ENCODE peak calls at places on chromosomes 13 and 19, in ten cellular contexts. T is omental fat pad, G is endothelial cell, H is esophagus squamous epithelium, Y is tibial artery, F is HCT116, E is OCI-LY7, B is ovary, Z is HFFc6, D is osteocyte. S is an unnamed sample.

GRCh38 chr19:16326401-16327130 is 1.9 kb downstream of the KLF2 start:
- DNase-seq in F (no peak), T (no peak), H (no peak), D (no peak), Z (no peak), Y (no peak), B (peak; percentile 56), E (peak; percentile 57), G (no peak), S (no peak)

GRCh38 chr13:29978211-29978610 is 127.8 kb upstream of the UBL3 start:
- DNase-seq in T (no peak), F (no peak), E (no peak), D (no peak), B (no peak), G (no peak), H (no peak), Y (no peak), Z (no peak), S (no peak)

GRCh38 chr19:39677931-39678889 is 22.5 kb downstream of the LGALS16 start:
- DNase-seq in H (no peak), B (no peak), Y (no peak), E (no peak), D (no peak), F (no peak), G (no peak), T (no peak), Z (no peak), S (no peak)

GRCh38 chr13:76500894-76501293 is 385.3 kb downstream of the KCTD12 start:
- DNase-seq in Y (no peak), B (no peak), Z (no peak), E (no peak), H (no peak), D (no peak), G (no peak), T (no peak), F (no peak), S (no peak)

GRCh38 chr13:42545842-42546241 is 28.1 kb upstream of the TNFSF11 start:
- DNase-seq in B (no peak), Y (no peak), T (no peak), H (no peak), Z (no peak), G (no peak), E (no peak), F (no peak), D (no peak), S (no peak)

GRCh38 chr19:28472843-28473242 is 740.1 kb downstream of the UQCRFS1 start:
- DNase-seq in D (no peak), B (no peak), Z (no peak), T (no peak), F (no peak), H (no peak), Y (peak; percentile 44), G (no peak), E (no peak), S (no peak)

GRCh38 chr13:77918391-77919261 is at the start of gene EDNRB:
- DNase-seq in Y (peak; percentile 31), H (no peak), T (no peak), B (peak; percentile 19), E (no peak), G (peak; percentile 43), F (no peak), D (no peak), Z (no peak), S (no peak)

GRCh38 chr13:48000559-48001126 is 430 bp downstream of the SUCLA2 start:
- DNase-seq in F (no peak), G (no peak), H (no peak), T (no peak), Z (no peak), Y (peak; percentile 24), D (peak; percentile 85), B (no peak), E (peak; percentile 18), S (no peak)

GRCh38 chr13:28568286-28568685 is 73.4 kb upstream of the FLT1 start:
- DNase-seq in T (no peak), Y (peak; percentile 34), H (no peak), F (no peak), E (no peak), Z (no peak), G (no peak), D (no peak), B (peak; percentile 27), S (no peak)

GRCh38 chr19:30228726-30229523 is 143.3 kb upstream of the ZNF536 start:
- DNase-seq in G (peak; percentile 43), Z (no peak), T (no peak), F (no peak), B (no peak), H (no peak), Y (no peak), E (no peak), D (no peak), S (no peak)

GRCh38 chr19:30226464-30227070 is 145.6 kb upstream of the ZNF536 start:
- DNase-seq in Y (no peak), D (no peak), G (no peak), Z (no peak), H (no peak), E (no peak), T (no peak), F (no peak), B (no peak), S (no peak)

GRCh38 chr19:30228113-30228725 is 144.0 kb upstream of the ZNF536 start:
- DNase-seq in G (no peak), D (no peak), F (no peak), H (no peak), Y (no peak), B (no peak), Z (no peak), T (no peak), E (no peak), S (no peak)

GRCh38 chr19:30227071-30227621 is 145.0 kb upstream of the ZNF536 start:
- DNase-seq in B (no peak), E (no peak), F (no peak), H (no peak), Y (no peak), D (no peak), G (no peak), Z (no peak), T (no peak), S (no peak)

DNA sequence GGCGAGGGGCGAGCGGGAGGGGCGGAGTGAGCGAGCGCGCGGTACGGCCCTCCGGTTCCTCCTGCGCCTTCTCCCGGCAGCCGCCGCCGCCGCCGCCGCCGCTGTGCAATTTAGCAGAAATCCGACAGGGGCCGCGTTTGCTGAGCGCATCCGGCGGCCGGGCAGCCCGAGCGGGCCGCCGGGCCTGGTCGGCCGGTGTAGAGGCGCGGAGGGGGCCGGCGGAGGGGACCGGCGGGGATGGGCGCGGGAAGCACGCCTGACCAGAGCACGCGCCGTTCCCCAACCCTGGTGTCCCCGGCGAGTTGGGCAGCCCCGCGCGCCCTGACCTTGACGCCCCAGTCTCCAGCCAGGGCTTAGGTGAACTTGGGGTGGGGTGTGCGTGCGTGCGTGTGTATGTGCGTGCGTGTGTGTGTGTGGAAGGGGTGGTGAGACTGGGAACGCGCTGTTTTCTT is 144.5 kb upstream of the ZNF536 start:
- DNase-seq in G (peak; percentile 89), T (no peak), F (peak; percentile 13), B (no peak), D (peak; percentile 89), H (no peak), Z (peak; percentile 35), Y (peak; percentile 37), E (peak; percentile 41), S (no peak)
- TF ChIP-seq CTCF in G (peak; percentile 69), T (no peak), F (peak; percentile 42), B (peak; percentile 29), D (peak; percentile 70), H (peak; percentile 54), Z (peak; percentile 75), Y (peak; percentile 44), E (peak; percentile 61), S (no peak)

GRCh38 chr13:64471916-64472315 is 2758.2 kb downstream of the PCDH9 start:
- DNase-seq in F (peak; percentile 8), H (no peak), B (no peak), T (no peak), D (no peak), G (no peak), Z (peak; percentile 75), Y (no peak), E (no peak), S (no peak)
- TF ChIP-seq CTCF in F (peak; percentile 23), H (peak; percentile 9), B (no peak), T (no peak), D (peak; percentile 76), G (peak; percentile 21), Z (peak; percentile 79), Y (peak; percentile 22), E (peak; percentile 52), S (no peak)

DNA sequence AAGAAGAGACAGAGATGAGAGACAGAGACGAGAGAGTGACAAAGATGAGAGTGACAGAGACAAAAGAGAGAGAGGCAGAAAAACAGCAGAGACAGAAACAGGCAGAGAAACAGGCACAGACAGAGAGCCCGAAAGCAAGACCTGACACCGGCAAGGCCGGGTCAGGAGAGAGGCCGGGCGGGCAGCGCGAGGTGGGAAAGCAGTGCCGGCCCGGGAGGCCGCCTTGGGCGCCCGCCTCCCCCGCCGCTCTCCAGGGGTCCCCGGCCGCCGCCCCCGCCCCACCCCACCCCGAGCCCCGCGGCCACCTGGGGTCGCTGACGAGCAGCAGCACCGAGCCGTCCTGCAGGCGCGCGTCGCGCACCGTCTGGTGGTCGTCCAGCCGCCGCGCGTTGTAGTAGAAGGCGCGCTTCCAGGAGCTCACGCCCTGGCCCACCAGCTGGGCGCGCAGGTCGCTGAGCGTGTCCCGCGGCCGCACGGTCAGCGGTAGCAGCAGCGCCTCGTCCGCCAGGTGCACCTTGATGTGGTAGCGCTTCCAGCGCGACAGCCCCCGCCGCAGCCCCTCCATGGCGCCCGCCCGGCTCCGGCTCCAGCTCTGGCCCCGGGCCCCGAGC is at the start of gene TINCR:
- DNase-seq in E (no peak), B (no peak), G (peak; percentile 42), H (no peak), T (no peak), F (no peak), Y (no peak), Z (no peak), D (no peak), S (no peak)
- TF ChIP-seq CTCF in E (no peak), B (no peak), G (no peak), H (no peak), T (no peak), F (peak; percentile 28), Y (no peak), Z (peak; percentile 41), D (peak; percentile 53), S (no peak)

GRCh38 chr19:49798574-49798973 is 14.5 kb downstream of the FUZ start:
- DNase-seq in Z (no peak), T (no peak), F (no peak), E (no peak), B (peak; percentile 21), D (no peak), G (no peak), Y (no peak), H (no peak), S (no peak)

GRCh38 chr19:49799271-49799797 is 13.8 kb downstream of the FUZ start:
- DNase-seq in H (no peak), D (no peak), T (no peak), G (no peak), F (no peak), Z (no peak), B (peak; percentile 43), E (no peak), Y (no peak), S (no peak)

GRCh38 chr19:49801401-49801888 is 11.6 kb downstream of the FUZ start:
- DNase-seq in T (no peak), Z (no peak), B (peak; percentile 43), G (no peak), Y (no peak), D (no peak), F (no peak), H (no peak), E (no peak), S (no peak)

GRCh38 chr19:49800771-49801170 is 12.3 kb downstream of the FUZ start:
- DNase-seq in G (no peak), F (no peak), B (peak; percentile 40), Y (no peak), Z (no peak), E (no peak), D (no peak), H (no peak), T (no peak), S (no peak)

GRCh38 chr19:49799798-49800376 is 13.2 kb downstream of the FUZ start:
- DNase-seq in G (peak; percentile 51), F (no peak), H (no peak), E (peak; percentile 17), Y (no peak), D (no peak), T (no peak), Z (no peak), B (peak; percentile 39), S (no peak)
- TF ChIP-seq CTCF in G (no peak), F (peak; percentile 41), H (no peak), E (peak; percentile 57), Y (no peak), D (peak; percentile 17), T (no peak), Z (peak; percentile 40), B (no peak), S (no peak)

S was measured in vagina.